ENCODE peak calls at places on chromosomes 7 and 10, in ten cellular contexts. One of them, this sample, is unnamed. For H3K4me1, the result is how much of the 10 kb centered on the place peaks cover.

GRCh38 chr10:68897336-68897741 is 3.8 kb upstream of the DDX50 start:
- DNase-seq in GM23338: peak
- DNase-seq in spleen: no peak
- DNase-seq in ascending aorta: no peak
- DNase-seq in endodermal cell: peak
- DNase-seq in thoracic aorta: no peak
- DNase-seq in cardiac muscle cell: peak
- DNase-seq in psoas muscle: no peak
- DNase-seq in mesenchymal stem cell: peak
- DNase-seq in left lung: no peak
- DNase-seq in this sample: no peak

GRCh38 chr7:7183061-7183832 is 903 bp downstream of the C1GALT1 start:
- DNase-seq in psoas muscle: peak
- DNase-seq in ascending aorta: peak
- DNase-seq in mesenchymal stem cell: peak
- DNase-seq in thoracic aorta: no peak
- DNase-seq in cardiac muscle cell: peak
- DNase-seq in spleen: peak
- DNase-seq in GM23338: peak
- DNase-seq in endodermal cell: peak
- DNase-seq in left lung: peak
- DNase-seq in this sample: peak

GRCh38 chr7:131235489-131236317 is 92.0 kb upstream of the MKLN1 start:
- DNase-seq in mesenchymal stem cell: peak
- DNase-seq in psoas muscle: no peak
- DNase-seq in left lung: no peak
- DNase-seq in cardiac muscle cell: peak
- DNase-seq in thoracic aorta: peak
- DNase-seq in GM23338: no peak
- DNase-seq in endodermal cell: peak
- DNase-seq in spleen: no peak
- DNase-seq in ascending aorta: peak
- DNase-seq in this sample: no peak

GRCh38 chr10:113854757-113855626 is 531 bp downstream of the NHLRC2 start:
- DNase-seq in GM23338: peak
- DNase-seq in thoracic aorta: no peak
- DNase-seq in psoas muscle: peak
- DNase-seq in ascending aorta: no peak
- DNase-seq in mesenchymal stem cell: peak
- DNase-seq in left lung: peak
- DNase-seq in spleen: peak
- DNase-seq in cardiac muscle cell: peak
- DNase-seq in endodermal cell: peak
- DNase-seq in this sample: peak

GRCh38 chr7:135980665-135981180 is 3.6 kb upstream of the MTPN start:
- DNase-seq in endodermal cell: no peak
- DNase-seq in ascending aorta: no peak
- DNase-seq in left lung: no peak
- DNase-seq in GM23338: no peak
- DNase-seq in psoas muscle: no peak
- DNase-seq in spleen: no peak
- DNase-seq in thoracic aorta: no peak
- DNase-seq in mesenchymal stem cell: peak
- DNase-seq in cardiac muscle cell: peak
- DNase-seq in this sample: no peak

GRCh38 chr10:92157374-92157773 is 133.5 kb downstream of the CPEB3 start:
- DNase-seq in left lung: no peak
- DNase-seq in cardiac muscle cell: peak
- DNase-seq in GM23338: no peak
- DNase-seq in psoas muscle: no peak
- DNase-seq in thoracic aorta: no peak
- DNase-seq in endodermal cell: no peak
- DNase-seq in mesenchymal stem cell: peak
- DNase-seq in ascending aorta: no peak
- DNase-seq in spleen: no peak
- DNase-seq in this sample: no peak

GRCh38 chr7:151094675-151095074 is 8.4 kb downstream of the AGAP3 start:
- DNase-seq in cardiac muscle cell: no peak
- DNase-seq in spleen: no peak
- DNase-seq in thoracic aorta: no peak
- DNase-seq in left lung: peak
- DNase-seq in endodermal cell: no peak
- DNase-seq in ascending aorta: no peak
- DNase-seq in mesenchymal stem cell: peak
- DNase-seq in GM23338: no peak
- DNase-seq in psoas muscle: no peak
- DNase-seq in this sample: no peak

GRCh38 chr10:102869290-102870198 is at the start of gene AS3MT:
- DNase-seq in mesenchymal stem cell: peak
- DNase-seq in psoas muscle: peak
- DNase-seq in ascending aorta: no peak
- DNase-seq in spleen: peak
- DNase-seq in cardiac muscle cell: peak
- DNase-seq in thoracic aorta: no peak
- DNase-seq in GM23338: peak
- DNase-seq in left lung: peak
- DNase-seq in endodermal cell: peak
- DNase-seq in this sample: peak

GRCh38 chr10:61897671-61898434 is 3.6 kb upstream of the ARID5B start:
- DNase-seq in ascending aorta: no peak
- DNase-seq in thoracic aorta: no peak
- DNase-seq in spleen: no peak
- DNase-seq in psoas muscle: no peak
- DNase-seq in cardiac muscle cell: peak
- DNase-seq in mesenchymal stem cell: peak
- DNase-seq in left lung: no peak
- DNase-seq in GM23338: peak
- DNase-seq in endodermal cell: peak
- DNase-seq in this sample: peak

GRCh38 chr7:604038-604883 is 84.6 kb upstream of the PDGFA start:
- DNase-seq in endodermal cell: peak
- DNase-seq in mesenchymal stem cell: peak
- DNase-seq in spleen: peak
- DNase-seq in thoracic aorta: peak
- DNase-seq in ascending aorta: peak
- DNase-seq in cardiac muscle cell: peak
- DNase-seq in psoas muscle: peak
- DNase-seq in GM23338: no peak
- DNase-seq in left lung: peak
- DNase-seq in this sample: peak

GRCh38 chr7:130903358-130903974 is 169.5 kb upstream of the KLF14 start:
- DNase-seq in cardiac muscle cell: peak
- DNase-seq in spleen: no peak
- DNase-seq in GM23338: no peak
- DNase-seq in mesenchymal stem cell: peak
- DNase-seq in psoas muscle: no peak
- DNase-seq in ascending aorta: no peak
- DNase-seq in thoracic aorta: no peak
- DNase-seq in left lung: no peak
- DNase-seq in endodermal cell: no peak
- DNase-seq in this sample: no peak

GRCh38 chr10:113381906-113382562 is 170.8 kb upstream of the HABP2 start:
- DNase-seq in psoas muscle: no peak
- DNase-seq in ascending aorta: no peak
- DNase-seq in endodermal cell: no peak
- DNase-seq in left lung: no peak
- DNase-seq in cardiac muscle cell: peak
- DNase-seq in GM23338: no peak
- DNase-seq in mesenchymal stem cell: peak
- DNase-seq in thoracic aorta: no peak
- DNase-seq in spleen: no peak
- DNase-seq in this sample: no peak

GRCh38 chr7:70523626-70524351 is 608.2 kb upstream of the GALNT17 start:
- DNase-seq in left lung: no peak
- DNase-seq in spleen: no peak
- DNase-seq in thoracic aorta: no peak
- DNase-seq in mesenchymal stem cell: no peak
- DNase-seq in cardiac muscle cell: no peak
- DNase-seq in endodermal cell: no peak
- DNase-seq in GM23338: no peak
- DNase-seq in ascending aorta: no peak
- DNase-seq in psoas muscle: no peak
- DNase-seq in this sample: no peak

GRCh38 chr10:119161680-119162079 is 3.8 kb downstream of the SFXN4 start:
- DNase-seq in mesenchymal stem cell: peak
- DNase-seq in psoas muscle: no peak
- DNase-seq in GM23338: no peak
- DNase-seq in cardiac muscle cell: peak
- DNase-seq in ascending aorta: no peak
- DNase-seq in thoracic aorta: no peak
- DNase-seq in spleen: no peak
- DNase-seq in left lung: no peak
- DNase-seq in endodermal cell: no peak
- DNase-seq in this sample: no peak

GRCh38 chr7:107998150-107998549 is 4.8 kb downstream of the LAMB1 start:
- DNase-seq in ascending aorta: no peak
- DNase-seq in psoas muscle: no peak
- DNase-seq in cardiac muscle cell: no peak
- DNase-seq in GM23338: no peak
- DNase-seq in spleen: no peak
- DNase-seq in mesenchymal stem cell: no peak
- DNase-seq in thoracic aorta: no peak
- DNase-seq in left lung: no peak
- DNase-seq in endodermal cell: no peak
- DNase-seq in this sample: no peak

GRCh38 chr10:5944389-5945202 is 32.7 kb downstream of the IL15RA start:
- DNase-seq in ascending aorta: peak
- DNase-seq in psoas muscle: peak
- DNase-seq in spleen: no peak
- DNase-seq in cardiac muscle cell: peak
- DNase-seq in left lung: no peak
- DNase-seq in thoracic aorta: peak
- DNase-seq in GM23338: no peak
- DNase-seq in mesenchymal stem cell: peak
- DNase-seq in endodermal cell: no peak
- DNase-seq in this sample: peak

GRCh38 chr7:115748123-115748738 is 282.3 kb downstream of the TFEC start:
- DNase-seq in GM23338: peak
- DNase-seq in thoracic aorta: no peak
- DNase-seq in mesenchymal stem cell: peak
- DNase-seq in psoas muscle: no peak
- DNase-seq in endodermal cell: no peak
- DNase-seq in cardiac muscle cell: no peak
- DNase-seq in left lung: no peak
- DNase-seq in spleen: no peak
- DNase-seq in ascending aorta: no peak
- DNase-seq in this sample: no peak

GRCh38 chr10:69576334-69577011 is 3.3 kb upstream of the NEUROG3 start:
- DNase-seq in psoas muscle: no peak
- DNase-seq in spleen: no peak
- DNase-seq in thoracic aorta: no peak
- DNase-seq in cardiac muscle cell: no peak
- DNase-seq in ascending aorta: no peak
- DNase-seq in left lung: no peak
- DNase-seq in GM23338: peak
- DNase-seq in mesenchymal stem cell: peak
- DNase-seq in endodermal cell: peak
- DNase-seq in this sample: no peak

GRCh38 chr7:142796501-142797341 is 26.0 kb downstream of the PRSS2 start:
- DNase-seq in thoracic aorta: no peak
- DNase-seq in left lung: no peak
- DNase-seq in GM23338: peak
- DNase-seq in psoas muscle: no peak
- DNase-seq in endodermal cell: peak
- DNase-seq in cardiac muscle cell: no peak
- DNase-seq in ascending aorta: no peak
- DNase-seq in mesenchymal stem cell: no peak
- DNase-seq in spleen: peak
- DNase-seq in this sample: peak

GRCh38 chr10:75181073-75181472 is 29.5 kb upstream of the VDAC2 start:
- DNase-seq in psoas muscle: no peak
- DNase-seq in GM23338: no peak
- DNase-seq in left lung: no peak
- DNase-seq in spleen: no peak
- DNase-seq in mesenchymal stem cell: no peak
- DNase-seq in thoracic aorta: no peak
- DNase-seq in ascending aorta: no peak
- DNase-seq in endodermal cell: no peak
- DNase-seq in cardiac muscle cell: no peak
- DNase-seq in this sample: no peak
- H3K27ac ChIP-seq in psoas muscle: no peak
- H3K27ac ChIP-seq in GM23338: no peak
- H3K27ac ChIP-seq in left lung: no peak
- H3K27ac ChIP-seq in spleen: no peak
- H3K27ac ChIP-seq in mesenchymal stem cell: no peak
- H3K27ac ChIP-seq in thoracic aorta: peak
- H3K27ac ChIP-seq in ascending aorta: peak
- H3K27ac ChIP-seq in endodermal cell: no peak
- H3K27ac ChIP-seq in cardiac muscle cell: no peak
- H3K27ac ChIP-seq in this sample: no peak

GRCh38 chr10:90665905-90666662 is 191.8 kb downstream of the HTR7 start:
- DNase-seq in thoracic aorta: no peak
- DNase-seq in GM23338: peak
- DNase-seq in ascending aorta: no peak
- DNase-seq in left lung: no peak
- DNase-seq in mesenchymal stem cell: no peak
- DNase-seq in psoas muscle: no peak
- DNase-seq in cardiac muscle cell: no peak
- DNase-seq in spleen: no peak
- DNase-seq in endodermal cell: peak
- DNase-seq in this sample: no peak
- H3K4me1 ChIP-seq in thoracic aorta: under half
- H3K4me1 ChIP-seq in GM23338: under half
- H3K4me1 ChIP-seq in ascending aorta: under half
- H3K4me1 ChIP-seq in left lung: under half
- H3K4me1 ChIP-seq in mesenchymal stem cell: under half
- H3K4me1 ChIP-seq in psoas muscle: under half
- H3K4me1 ChIP-seq in cardiac muscle cell: under half
- H3K4me1 ChIP-seq in spleen: under half
- H3K4me1 ChIP-seq in endodermal cell: under half
- H3K4me1 ChIP-seq in this sample: under half

DNA sequence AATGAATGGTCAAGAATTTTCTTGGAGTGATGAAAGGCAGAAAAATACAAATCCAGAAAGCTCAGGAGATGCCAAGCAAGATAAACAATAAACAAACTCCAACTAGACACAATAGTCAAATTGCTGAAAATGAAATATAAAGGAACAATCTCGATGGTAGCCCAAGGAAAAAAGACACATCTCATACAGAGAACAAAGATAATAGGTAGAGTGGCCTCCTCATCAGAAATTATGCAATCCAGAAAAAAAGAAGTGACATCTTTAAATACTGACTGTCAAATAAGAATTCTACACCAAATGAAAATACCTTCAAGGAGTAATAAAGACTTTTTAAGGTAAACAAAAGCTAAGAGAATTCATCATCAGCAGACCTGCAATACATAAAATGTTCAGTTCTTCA is 150.4 kb downstream of the ANK3 start:
- DNase-seq in spleen: no peak
- DNase-seq in left lung: no peak
- DNase-seq in psoas muscle: no peak
- DNase-seq in mesenchymal stem cell: no peak
- DNase-seq in cardiac muscle cell: no peak
- DNase-seq in thoracic aorta: no peak
- DNase-seq in endodermal cell: no peak
- DNase-seq in GM23338: no peak
- DNase-seq in ascending aorta: no peak
- DNase-seq in this sample: no peak
- H3K27ac ChIP-seq in spleen: peak
- H3K27ac ChIP-seq in left lung: no peak
- H3K27ac ChIP-seq in psoas muscle: no peak
- H3K27ac ChIP-seq in mesenchymal stem cell: no peak
- H3K27ac ChIP-seq in cardiac muscle cell: peak
- H3K27ac ChIP-seq in thoracic aorta: no peak
- H3K27ac ChIP-seq in endodermal cell: no peak
- H3K27ac ChIP-seq in GM23338: peak
- H3K27ac ChIP-seq in ascending aorta: no peak
- H3K27ac ChIP-seq in this sample: no peak

GRCh38 chr10:71236286-71236685 is 23.9 kb downstream of the UNC5B start:
- DNase-seq in ascending aorta: no peak
- DNase-seq in spleen: no peak
- DNase-seq in endodermal cell: no peak
- DNase-seq in thoracic aorta: no peak
- DNase-seq in mesenchymal stem cell: peak
- DNase-seq in psoas muscle: no peak
- DNase-seq in left lung: no peak
- DNase-seq in cardiac muscle cell: no peak
- DNase-seq in GM23338: no peak
- DNase-seq in this sample: no peak
- H3K4me1 ChIP-seq in ascending aorta: under half
- H3K4me1 ChIP-seq in spleen: under half
- H3K4me1 ChIP-seq in endodermal cell: under half
- H3K4me1 ChIP-seq in thoracic aorta: under half
- H3K4me1 ChIP-seq in mesenchymal stem cell: under half
- H3K4me1 ChIP-seq in psoas muscle: under half
- H3K4me1 ChIP-seq in left lung: half or more
- H3K4me1 ChIP-seq in cardiac muscle cell: half or more
- H3K4me1 ChIP-seq in GM23338: under half
- H3K4me1 ChIP-seq in this sample: under half

This sample was measured in ovary.